ENCODE peak calls at places on chromosomes 3 and 15, in seven cellular contexts. H is LoVo, Q is iris pigment epithelial cell, J is AG08395, X is T1000, Z is WTC11, U is GM04504. N is an unnamed sample.

GRCh38 chr3:16482770-16483531 is 30.5 kb downstream of the RFTN1 start:
- DNase-seq in H (peak; percentile 42), Z (peak; percentile 64), Q (peak; percentile 76), J (no peak), X (no peak), U (no peak), N (no peak)

GRCh38 chr3:120203016-120203415 is 82.0 kb downstream of the GPR156 start:
- DNase-seq in J (peak; percentile 86), Q (peak; percentile 87), U (peak; percentile 85), Z (no peak), H (no peak), X (no peak), N (peak; percentile 85)

GRCh38 chr3:151051533-151051932 is 33.9 kb upstream of the MED12L start:
- DNase-seq in Q (no peak), J (no peak), U (no peak), H (no peak), X (no peak), Z (no peak), N (no peak)

GRCh38 chr15:90042766-90043525 is 41.8 kb downstream of the ZNF710 start:
- DNase-seq in H (no peak), U (no peak), J (no peak), X (no peak), Q (no peak), Z (no peak), N (no peak)

GRCh38 chr3:57060089-57060829 is at the start of gene SPATA12:
- DNase-seq in X (peak; percentile 60), H (peak; percentile 95), Q (peak; percentile 89), U (peak; percentile 69), J (peak; percentile 97), Z (peak; percentile 72), N (peak; percentile 59)

GRCh38 chr3:132521921-132522320 is 75.1 kb upstream of the ACKR4 start:
- DNase-seq in X (no peak), Q (no peak), H (no peak), Z (no peak), U (no peak), J (no peak), N (no peak)

GRCh38 chr15:92653836-92654524 is 1.6 kb downstream of the FAM174B start:
- DNase-seq in U (no peak), Q (no peak), X (no peak), J (no peak), H (no peak), Z (no peak), N (no peak)

GRCh38 chr3:58322793-58323192 is 9.9 kb upstream of the PXK start:
- DNase-seq in U (no peak), J (no peak), Q (peak; percentile 31), X (no peak), H (no peak), Z (no peak), N (no peak)

GRCh38 chr3:36397856-36398255 is 17.6 kb downstream of the STAC start:
- DNase-seq in H (no peak), Z (no peak), U (peak; percentile 88), Q (no peak), J (peak; percentile 80), X (no peak), N (peak; percentile 96)